ENCODE peak calls at places on chromosomes 4 and X, in eight cellular contexts. V, I, G, B, Y, D, L and A are unnamed samples.

GRCh38 chr4:141730805-141731204 is 94.4 kb downstream of the IL15 start:
- DNase-seq in D (no peak), B (no peak), V (no peak), G (no peak), L (no peak), Y (peak), I (no peak), A (no peak)

GRCh38 chr4:117137143-117137542 is 51.8 kb upstream of the TRAM1L1 start:
- DNase-seq in Y (peak), B (no peak), G (no peak), I (no peak), D (no peak), V (no peak), L (no peak), A (no peak)

GRCh38 chrX:136630881-136631280 is 17.1 kb upstream of the CD40LG start:
- DNase-seq in G (no peak), B (no peak), D (no peak), V (no peak), L (no peak), I (no peak), Y (no peak), A (no peak)

GRCh38 chr4:48141048-48141447 is 7.0 kb upstream of the TXK start:
- DNase-seq in B (no peak), D (peak), Y (peak), L (no peak), I (no peak), V (no peak), G (no peak), A (no peak)

GRCh38 chrX:141935645-141936044 is 32.0 kb downstream of the MAGEC1 start:
- DNase-seq in D (no peak), B (no peak), Y (no peak), I (no peak), L (no peak), V (no peak), G (no peak), A (no peak)

GRCh38 chr4:111678466-111678865 is 466.8 kb upstream of the FAM241A start:
- DNase-seq in I (no peak), G (no peak), D (no peak), B (no peak), Y (peak), L (no peak), V (no peak), A (no peak)

GRCh38 chrX:47133493-47133892 is 11.0 kb downstream of the NDUFB11 start:
- DNase-seq in G (no peak), D (no peak), L (no peak), I (no peak), V (peak), Y (no peak), B (no peak), A (no peak)

GRCh38 chr4:19580090-19580489 is 671.6 kb upstream of the SLIT2 start:
- DNase-seq in G (no peak), Y (no peak), L (no peak), I (no peak), B (no peak), V (no peak), D (no peak), A (no peak)

GRCh38 chrX:41952102-41952501 is 28.7 kb upstream of the CASK start:
- DNase-seq in L (no peak), I (no peak), B (no peak), D (no peak), G (no peak), V (no peak), Y (no peak), A (no peak)

GRCh38 chr4:177047070-177047850 is 254.5 kb upstream of the VEGFC start:
- DNase-seq in B (peak), I (peak), Y (peak), L (peak), D (peak), G (no peak), V (no peak), A (peak)

GRCh38 chr4:118849867-118850812 is 14.2 kb upstream of the SEC24D start:
- DNase-seq in D (no peak), Y (peak), G (no peak), I (no peak), B (no peak), V (no peak), L (no peak), A (no peak)

GRCh38 chr4:138263438-138263837 is 21.3 kb upstream of the SLC7A11 start:
- DNase-seq in I (no peak), B (no peak), D (no peak), G (no peak), V (no peak), L (no peak), Y (no peak), A (no peak)

GRCh38 chr4:185211035-185211434 is 1.6 kb downstream of the SNX25 start:
- DNase-seq in G (no peak), D (peak), L (no peak), Y (peak), B (no peak), V (no peak), I (no peak), A (no peak)

DNA sequence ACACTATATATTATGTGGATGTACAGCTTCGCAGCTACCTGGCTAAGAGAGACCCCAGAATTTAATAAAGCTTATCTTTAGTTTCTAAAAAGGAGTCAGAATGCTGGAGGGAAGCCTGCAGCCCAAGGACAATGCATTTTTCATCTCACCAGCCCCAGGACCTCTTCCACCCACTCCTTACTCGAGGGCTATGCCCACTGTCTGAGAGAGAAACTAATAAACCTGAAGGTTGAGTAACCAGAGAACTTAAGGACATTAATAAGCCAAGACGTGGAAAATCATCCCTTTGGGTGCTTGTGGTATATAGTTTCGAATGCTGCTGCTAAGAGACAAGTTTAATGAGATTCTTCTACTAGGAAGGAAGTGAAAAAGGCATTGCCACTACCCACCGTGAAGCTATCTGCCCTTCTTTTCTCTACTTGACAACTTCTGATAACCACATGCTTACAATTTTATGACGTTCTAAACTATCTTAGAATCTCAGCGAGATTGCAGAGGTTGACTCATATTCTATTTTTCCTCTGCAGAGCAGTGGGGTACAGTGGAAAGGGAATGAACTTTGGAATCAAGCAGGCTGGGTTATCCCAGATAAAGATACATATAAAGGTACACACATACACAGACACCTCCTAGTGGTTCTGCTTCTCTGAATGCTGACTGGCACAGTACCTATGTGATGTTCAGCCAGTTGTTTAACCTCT is 3.3 kb downstream of the RELL1 start:
- DNase-seq in D (no peak), G (no peak), L (no peak), I (no peak), Y (no peak), B (no peak), V (no peak), A (no peak)
- TF ChIP-seq CTCF in D (no peak), G (no peak), L (no peak), I (no peak), Y (no peak), B (no peak), V (no peak), A (no peak)

DNA sequence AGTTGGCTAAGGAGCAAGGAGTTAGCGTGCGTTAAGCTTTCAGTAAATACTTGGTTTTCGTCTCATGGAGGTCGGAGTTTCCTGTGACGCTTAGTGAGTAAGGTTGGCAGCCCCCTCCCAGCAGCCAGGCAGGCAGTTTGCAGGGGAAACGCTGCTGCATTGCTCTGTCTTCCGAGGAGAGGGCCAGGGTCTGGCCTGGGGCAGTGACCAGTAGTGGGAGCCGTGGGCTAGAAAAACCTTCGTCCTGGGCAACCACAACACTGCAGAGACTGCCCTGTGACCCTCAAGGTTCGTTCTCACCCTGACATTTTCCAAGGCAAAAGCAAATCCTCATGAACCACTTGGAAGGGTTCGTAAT is 432 bp downstream of the TMEM175 start:
- DNase-seq in D (peak), B (peak), I (no peak), L (no peak), G (no peak), Y (no peak), V (no peak), A (peak)
- TF ChIP-seq CTCF in D (peak), B (no peak), I (no peak), L (peak), G (no peak), Y (no peak), V (no peak), A (no peak)

GRCh38 chrX:100413231-100413630 is 3.2 kb upstream of the PCDH19 start:
- DNase-seq in G (no peak), B (peak), L (no peak), I (no peak), D (peak), Y (peak), V (no peak), A (peak)
- TF ChIP-seq CTCF in G (no peak), B (peak), L (peak), I (no peak), D (peak), Y (peak), V (peak), A (peak)

GRCh38 chr4:102826890-102827673 is at the start of gene UBE2D3:
- DNase-seq in B (peak), Y (peak), D (peak), G (peak), L (peak), I (peak), V (peak), A (peak)
- TF ChIP-seq CTCF in B (no peak), Y (peak), D (no peak), G (no peak), L (no peak), I (no peak), V (peak), A (no peak)